ENCODE peak calls at places on chromosome 2, in ten cellular contexts. One of them, this sample, is unnamed.

GRCh38 chr2:156333274-156333950 is 891 bp upstream of the NR4A2 start:
- DNase-seq in stimulated activated CD4-positive, alpha-beta T cell treated with anti-CD3 and anti-CD28 coated beads, Interleukin-4, amount 100 ng/mL, for 1 hour: no peak
- DNase-seq in thoracic aorta: no peak
- DNase-seq in endothelial cell: no peak
- DNase-seq in ELR: no peak
- DNase-seq in GM23338: no peak
- DNase-seq in mesendoderm: no peak
- DNase-seq in activated T-helper 1 cell treated with anti-CD3 and anti-CD28 coated beads, Interleukin-2, amount 50 U/mL, for 16 hours: no peak
- DNase-seq in RCC 7860: no peak
- DNase-seq in HEK293T: no peak
- DNase-seq in this sample: no peak

GRCh38 chr2:181077128-181077709 is 96.8 kb downstream of the UBE2E3 start:
- DNase-seq in activated T-helper 1 cell treated with anti-CD3 and anti-CD28 coated beads, Interleukin-2, amount 50 U/mL, for 16 hours: no peak
- DNase-seq in RCC 7860: peak; percentile 37
- DNase-seq in mesendoderm: peak; percentile 65
- DNase-seq in endothelial cell: no peak
- DNase-seq in ELR: peak; percentile 72
- DNase-seq in GM23338: peak; percentile 68
- DNase-seq in stimulated activated CD4-positive, alpha-beta T cell treated with anti-CD3 and anti-CD28 coated beads, Interleukin-4, amount 100 ng/mL, for 1 hour: no peak
- DNase-seq in HEK293T: peak; percentile 36
- DNase-seq in thoracic aorta: no peak
- DNase-seq in this sample: no peak

GRCh38 chr2:99425022-99425421 is 64.8 kb downstream of the REV1 start:
- DNase-seq in ELR: peak; percentile 82
- DNase-seq in stimulated activated CD4-positive, alpha-beta T cell treated with anti-CD3 and anti-CD28 coated beads, Interleukin-4, amount 100 ng/mL, for 1 hour: no peak
- DNase-seq in thoracic aorta: no peak
- DNase-seq in RCC 7860: no peak
- DNase-seq in activated T-helper 1 cell treated with anti-CD3 and anti-CD28 coated beads, Interleukin-2, amount 50 U/mL, for 16 hours: no peak
- DNase-seq in HEK293T: no peak
- DNase-seq in mesendoderm: no peak
- DNase-seq in endothelial cell: no peak
- DNase-seq in GM23338: no peak
- DNase-seq in this sample: no peak

GRCh38 chr2:20471902-20472559 is 25.2 kb downstream of the RHOB start:
- DNase-seq in ELR: no peak
- DNase-seq in stimulated activated CD4-positive, alpha-beta T cell treated with anti-CD3 and anti-CD28 coated beads, Interleukin-4, amount 100 ng/mL, for 1 hour: no peak
- DNase-seq in mesendoderm: no peak
- DNase-seq in endothelial cell: no peak
- DNase-seq in HEK293T: no peak
- DNase-seq in activated T-helper 1 cell treated with anti-CD3 and anti-CD28 coated beads, Interleukin-2, amount 50 U/mL, for 16 hours: no peak
- DNase-seq in RCC 7860: no peak
- DNase-seq in GM23338: no peak
- DNase-seq in thoracic aorta: no peak
- DNase-seq in this sample: no peak

GRCh38 chr2:71478806-71479205 is 25.4 kb downstream of the DYSF start:
- DNase-seq in thoracic aorta: no peak
- DNase-seq in stimulated activated CD4-positive, alpha-beta T cell treated with anti-CD3 and anti-CD28 coated beads, Interleukin-4, amount 100 ng/mL, for 1 hour: no peak
- DNase-seq in ELR: no peak
- DNase-seq in mesendoderm: no peak
- DNase-seq in HEK293T: no peak
- DNase-seq in GM23338: no peak
- DNase-seq in RCC 7860: no peak
- DNase-seq in endothelial cell: no peak
- DNase-seq in activated T-helper 1 cell treated with anti-CD3 and anti-CD28 coated beads, Interleukin-2, amount 50 U/mL, for 16 hours: no peak
- DNase-seq in this sample: no peak

GRCh38 chr2:200376422-200377142 is 70.1 kb downstream of the SPATS2L start:
- DNase-seq in thoracic aorta: no peak
- DNase-seq in GM23338: no peak
- DNase-seq in stimulated activated CD4-positive, alpha-beta T cell treated with anti-CD3 and anti-CD28 coated beads, Interleukin-4, amount 100 ng/mL, for 1 hour: no peak
- DNase-seq in HEK293T: no peak
- DNase-seq in ELR: no peak
- DNase-seq in mesendoderm: no peak
- DNase-seq in activated T-helper 1 cell treated with anti-CD3 and anti-CD28 coated beads, Interleukin-2, amount 50 U/mL, for 16 hours: no peak
- DNase-seq in RCC 7860: no peak
- DNase-seq in endothelial cell: no peak
- DNase-seq in this sample: no peak

GRCh38 chr2:106159867-106160785 is 34.0 kb downstream of the UXS1 start:
- DNase-seq in mesendoderm: no peak
- DNase-seq in stimulated activated CD4-positive, alpha-beta T cell treated with anti-CD3 and anti-CD28 coated beads, Interleukin-4, amount 100 ng/mL, for 1 hour: peak; percentile 54
- DNase-seq in activated T-helper 1 cell treated with anti-CD3 and anti-CD28 coated beads, Interleukin-2, amount 50 U/mL, for 16 hours: peak; percentile 33
- DNase-seq in HEK293T: no peak
- DNase-seq in GM23338: peak; percentile 34
- DNase-seq in RCC 7860: no peak
- DNase-seq in thoracic aorta: no peak
- DNase-seq in ELR: no peak
- DNase-seq in endothelial cell: no peak
- DNase-seq in this sample: no peak

GRCh38 chr2:157900684-157901083 is 24.6 kb upstream of the ACVR1 start:
- DNase-seq in endothelial cell: no peak
- DNase-seq in ELR: no peak
- DNase-seq in RCC 7860: no peak
- DNase-seq in GM23338: no peak
- DNase-seq in HEK293T: no peak
- DNase-seq in activated T-helper 1 cell treated with anti-CD3 and anti-CD28 coated beads, Interleukin-2, amount 50 U/mL, for 16 hours: no peak
- DNase-seq in thoracic aorta: no peak
- DNase-seq in mesendoderm: no peak
- DNase-seq in stimulated activated CD4-positive, alpha-beta T cell treated with anti-CD3 and anti-CD28 coated beads, Interleukin-4, amount 100 ng/mL, for 1 hour: no peak
- DNase-seq in this sample: no peak

GRCh38 chr2:69499242-69499641 is 62.0 kb upstream of the NFU1 start:
- DNase-seq in mesendoderm: no peak
- DNase-seq in HEK293T: no peak
- DNase-seq in endothelial cell: no peak
- DNase-seq in activated T-helper 1 cell treated with anti-CD3 and anti-CD28 coated beads, Interleukin-2, amount 50 U/mL, for 16 hours: no peak
- DNase-seq in ELR: no peak
- DNase-seq in stimulated activated CD4-positive, alpha-beta T cell treated with anti-CD3 and anti-CD28 coated beads, Interleukin-4, amount 100 ng/mL, for 1 hour: no peak
- DNase-seq in thoracic aorta: no peak
- DNase-seq in GM23338: no peak
- DNase-seq in RCC 7860: no peak
- DNase-seq in this sample: no peak

GRCh38 chr2:217837001-217837491 is 165.7 kb downstream of the TNS1 start:
- DNase-seq in RCC 7860: no peak
- DNase-seq in thoracic aorta: peak; percentile 56
- DNase-seq in mesendoderm: peak; percentile 65
- DNase-seq in ELR: peak; percentile 28
- DNase-seq in endothelial cell: no peak
- DNase-seq in activated T-helper 1 cell treated with anti-CD3 and anti-CD28 coated beads, Interleukin-2, amount 50 U/mL, for 16 hours: no peak
- DNase-seq in GM23338: peak; percentile 74
- DNase-seq in stimulated activated CD4-positive, alpha-beta T cell treated with anti-CD3 and anti-CD28 coated beads, Interleukin-4, amount 100 ng/mL, for 1 hour: no peak
- DNase-seq in HEK293T: no peak
- DNase-seq in this sample: peak; percentile 63

GRCh38 chr2:101446869-101447268 is 28.0 kb downstream of the RFX8 start:
- DNase-seq in endothelial cell: no peak
- DNase-seq in thoracic aorta: no peak
- DNase-seq in GM23338: no peak
- DNase-seq in stimulated activated CD4-positive, alpha-beta T cell treated with anti-CD3 and anti-CD28 coated beads, Interleukin-4, amount 100 ng/mL, for 1 hour: no peak
- DNase-seq in activated T-helper 1 cell treated with anti-CD3 and anti-CD28 coated beads, Interleukin-2, amount 50 U/mL, for 16 hours: no peak
- DNase-seq in HEK293T: no peak
- DNase-seq in mesendoderm: no peak
- DNase-seq in ELR: peak; percentile 99
- DNase-seq in RCC 7860: peak; percentile 97
- DNase-seq in this sample: no peak

GRCh38 chr2:219027511-219028055 is 13.7 kb downstream of the CFAP65 start:
- DNase-seq in mesendoderm: no peak
- DNase-seq in stimulated activated CD4-positive, alpha-beta T cell treated with anti-CD3 and anti-CD28 coated beads, Interleukin-4, amount 100 ng/mL, for 1 hour: no peak
- DNase-seq in activated T-helper 1 cell treated with anti-CD3 and anti-CD28 coated beads, Interleukin-2, amount 50 U/mL, for 16 hours: no peak
- DNase-seq in HEK293T: no peak
- DNase-seq in GM23338: no peak
- DNase-seq in ELR: no peak
- DNase-seq in thoracic aorta: no peak
- DNase-seq in endothelial cell: no peak
- DNase-seq in RCC 7860: no peak
- DNase-seq in this sample: no peak

GRCh38 chr2:240293126-240293864 is 142.2 kb upstream of the GPC1 start:
- DNase-seq in activated T-helper 1 cell treated with anti-CD3 and anti-CD28 coated beads, Interleukin-2, amount 50 U/mL, for 16 hours: no peak
- DNase-seq in thoracic aorta: no peak
- DNase-seq in GM23338: no peak
- DNase-seq in ELR: no peak
- DNase-seq in mesendoderm: no peak
- DNase-seq in stimulated activated CD4-positive, alpha-beta T cell treated with anti-CD3 and anti-CD28 coated beads, Interleukin-4, amount 100 ng/mL, for 1 hour: no peak
- DNase-seq in endothelial cell: no peak
- DNase-seq in RCC 7860: no peak
- DNase-seq in HEK293T: no peak
- DNase-seq in this sample: no peak

GRCh38 chr2:75428627-75429026 is 132.1 kb downstream of the EVA1A start:
- DNase-seq in stimulated activated CD4-positive, alpha-beta T cell treated with anti-CD3 and anti-CD28 coated beads, Interleukin-4, amount 100 ng/mL, for 1 hour: no peak
- DNase-seq in HEK293T: no peak
- DNase-seq in RCC 7860: no peak
- DNase-seq in activated T-helper 1 cell treated with anti-CD3 and anti-CD28 coated beads, Interleukin-2, amount 50 U/mL, for 16 hours: no peak
- DNase-seq in endothelial cell: no peak
- DNase-seq in thoracic aorta: no peak
- DNase-seq in GM23338: no peak
- DNase-seq in ELR: no peak
- DNase-seq in mesendoderm: peak; percentile 33
- DNase-seq in this sample: no peak

GRCh38 chr2:112433932-112434730 is 686 bp upstream of the RGPD8 start:
- DNase-seq in HEK293T: no peak
- DNase-seq in stimulated activated CD4-positive, alpha-beta T cell treated with anti-CD3 and anti-CD28 coated beads, Interleukin-4, amount 100 ng/mL, for 1 hour: no peak
- DNase-seq in GM23338: peak; percentile 44
- DNase-seq in thoracic aorta: no peak
- DNase-seq in ELR: peak; percentile 1
- DNase-seq in endothelial cell: no peak
- DNase-seq in RCC 7860: no peak
- DNase-seq in activated T-helper 1 cell treated with anti-CD3 and anti-CD28 coated beads, Interleukin-2, amount 50 U/mL, for 16 hours: no peak
- DNase-seq in mesendoderm: no peak
- DNase-seq in this sample: peak; percentile 27

GRCh38 chr2:26001743-26002341 is 19.5 kb upstream of the KIF3C start:
- DNase-seq in mesendoderm: no peak
- DNase-seq in HEK293T: no peak
- DNase-seq in endothelial cell: no peak
- DNase-seq in stimulated activated CD4-positive, alpha-beta T cell treated with anti-CD3 and anti-CD28 coated beads, Interleukin-4, amount 100 ng/mL, for 1 hour: no peak
- DNase-seq in ELR: no peak
- DNase-seq in GM23338: no peak
- DNase-seq in activated T-helper 1 cell treated with anti-CD3 and anti-CD28 coated beads, Interleukin-2, amount 50 U/mL, for 16 hours: no peak
- DNase-seq in RCC 7860: no peak
- DNase-seq in thoracic aorta: peak; percentile 47
- DNase-seq in this sample: no peak

GRCh38 chr2:127675335-127676261 is at the start of gene LIMS2:
- DNase-seq in stimulated activated CD4-positive, alpha-beta T cell treated with anti-CD3 and anti-CD28 coated beads, Interleukin-4, amount 100 ng/mL, for 1 hour: no peak
- DNase-seq in GM23338: peak; percentile 77
- DNase-seq in thoracic aorta: no peak
- DNase-seq in mesendoderm: peak; percentile 50
- DNase-seq in HEK293T: peak; percentile 44
- DNase-seq in ELR: peak; percentile 75
- DNase-seq in activated T-helper 1 cell treated with anti-CD3 and anti-CD28 coated beads, Interleukin-2, amount 50 U/mL, for 16 hours: no peak
- DNase-seq in endothelial cell: no peak
- DNase-seq in RCC 7860: no peak
- DNase-seq in this sample: peak; percentile 52

GRCh38 chr2:201978988-201979387 is 54.7 kb upstream of the FZD7 start:
- DNase-seq in stimulated activated CD4-positive, alpha-beta T cell treated with anti-CD3 and anti-CD28 coated beads, Interleukin-4, amount 100 ng/mL, for 1 hour: no peak
- DNase-seq in RCC 7860: no peak
- DNase-seq in mesendoderm: no peak
- DNase-seq in ELR: no peak
- DNase-seq in thoracic aorta: no peak
- DNase-seq in activated T-helper 1 cell treated with anti-CD3 and anti-CD28 coated beads, Interleukin-2, amount 50 U/mL, for 16 hours: no peak
- DNase-seq in GM23338: no peak
- DNase-seq in endothelial cell: no peak
- DNase-seq in HEK293T: no peak
- DNase-seq in this sample: no peak

GRCh38 chr2:37324536-37324785 is 172 bp downstream of the PRKD3 start:
- DNase-seq in HEK293T: no peak
- DNase-seq in endothelial cell: no peak
- DNase-seq in RCC 7860: peak; percentile 50
- DNase-seq in thoracic aorta: peak; percentile 21
- DNase-seq in ELR: no peak
- DNase-seq in GM23338: no peak
- DNase-seq in stimulated activated CD4-positive, alpha-beta T cell treated with anti-CD3 and anti-CD28 coated beads, Interleukin-4, amount 100 ng/mL, for 1 hour: peak; percentile 67
- DNase-seq in mesendoderm: peak; percentile 91
- DNase-seq in activated T-helper 1 cell treated with anti-CD3 and anti-CD28 coated beads, Interleukin-2, amount 50 U/mL, for 16 hours: peak; percentile 62
- DNase-seq in this sample: peak; percentile 77

GRCh38 chr2:226508683-226509082 is 290.9 kb downstream of the IRS1 start:
- DNase-seq in HEK293T: no peak
- DNase-seq in activated T-helper 1 cell treated with anti-CD3 and anti-CD28 coated beads, Interleukin-2, amount 50 U/mL, for 16 hours: no peak
- DNase-seq in GM23338: no peak
- DNase-seq in stimulated activated CD4-positive, alpha-beta T cell treated with anti-CD3 and anti-CD28 coated beads, Interleukin-4, amount 100 ng/mL, for 1 hour: no peak
- DNase-seq in thoracic aorta: no peak
- DNase-seq in endothelial cell: no peak
- DNase-seq in mesendoderm: no peak
- DNase-seq in ELR: no peak
- DNase-seq in RCC 7860: no peak
- DNase-seq in this sample: no peak

GRCh38 chr2:6999161-6999877 is 82.1 kb downstream of the RNF144A start:
- DNase-seq in thoracic aorta: no peak
- DNase-seq in endothelial cell: no peak
- DNase-seq in ELR: no peak
- DNase-seq in RCC 7860: no peak
- DNase-seq in stimulated activated CD4-positive, alpha-beta T cell treated with anti-CD3 and anti-CD28 coated beads, Interleukin-4, amount 100 ng/mL, for 1 hour: no peak
- DNase-seq in activated T-helper 1 cell treated with anti-CD3 and anti-CD28 coated beads, Interleukin-2, amount 50 U/mL, for 16 hours: no peak
- DNase-seq in GM23338: no peak
- DNase-seq in HEK293T: no peak
- DNase-seq in mesendoderm: no peak
- DNase-seq in this sample: no peak

GRCh38 chr2:69061518-69061917 is 48.5 kb downstream of the ANTXR1 start:
- DNase-seq in ELR: no peak
- DNase-seq in GM23338: no peak
- DNase-seq in mesendoderm: no peak
- DNase-seq in HEK293T: no peak
- DNase-seq in activated T-helper 1 cell treated with anti-CD3 and anti-CD28 coated beads, Interleukin-2, amount 50 U/mL, for 16 hours: no peak
- DNase-seq in thoracic aorta: no peak
- DNase-seq in stimulated activated CD4-positive, alpha-beta T cell treated with anti-CD3 and anti-CD28 coated beads, Interleukin-4, amount 100 ng/mL, for 1 hour: no peak
- DNase-seq in endothelial cell: no peak
- DNase-seq in RCC 7860: no peak
- DNase-seq in this sample: no peak

GRCh38 chr2:39252888-39253518 is 9.2 kb upstream of the CDKL4 start:
- DNase-seq in HEK293T: no peak
- DNase-seq in GM23338: no peak
- DNase-seq in activated T-helper 1 cell treated with anti-CD3 and anti-CD28 coated beads, Interleukin-2, amount 50 U/mL, for 16 hours: no peak
- DNase-seq in thoracic aorta: no peak
- DNase-seq in mesendoderm: no peak
- DNase-seq in ELR: no peak
- DNase-seq in RCC 7860: no peak
- DNase-seq in endothelial cell: no peak
- DNase-seq in stimulated activated CD4-positive, alpha-beta T cell treated with anti-CD3 and anti-CD28 coated beads, Interleukin-4, amount 100 ng/mL, for 1 hour: no peak
- DNase-seq in this sample: no peak

GRCh38 chr2:133641942-133642341 is 73.7 kb upstream of the NCKAP5 start:
- DNase-seq in GM23338: no peak
- DNase-seq in thoracic aorta: no peak
- DNase-seq in mesendoderm: no peak
- DNase-seq in RCC 7860: no peak
- DNase-seq in ELR: no peak
- DNase-seq in activated T-helper 1 cell treated with anti-CD3 and anti-CD28 coated beads, Interleukin-2, amount 50 U/mL, for 16 hours: no peak
- DNase-seq in endothelial cell: no peak
- DNase-seq in stimulated activated CD4-positive, alpha-beta T cell treated with anti-CD3 and anti-CD28 coated beads, Interleukin-4, amount 100 ng/mL, for 1 hour: no peak
- DNase-seq in HEK293T: no peak
- DNase-seq in this sample: no peak

GRCh38 chr2:36403675-36404230 is 48.2 kb downstream of the CRIM1 start:
- DNase-seq in mesendoderm: peak; percentile 85
- DNase-seq in thoracic aorta: no peak
- DNase-seq in stimulated activated CD4-positive, alpha-beta T cell treated with anti-CD3 and anti-CD28 coated beads, Interleukin-4, amount 100 ng/mL, for 1 hour: no peak
- DNase-seq in HEK293T: no peak
- DNase-seq in activated T-helper 1 cell treated with anti-CD3 and anti-CD28 coated beads, Interleukin-2, amount 50 U/mL, for 16 hours: no peak
- DNase-seq in ELR: peak; percentile 94
- DNase-seq in RCC 7860: peak; percentile 100
- DNase-seq in endothelial cell: no peak
- DNase-seq in GM23338: no peak
- DNase-seq in this sample: no peak

GRCh38 chr2:40243581-40243980 is 208.3 kb downstream of the SLC8A1 start:
- DNase-seq in activated T-helper 1 cell treated with anti-CD3 and anti-CD28 coated beads, Interleukin-2, amount 50 U/mL, for 16 hours: no peak
- DNase-seq in stimulated activated CD4-positive, alpha-beta T cell treated with anti-CD3 and anti-CD28 coated beads, Interleukin-4, amount 100 ng/mL, for 1 hour: no peak
- DNase-seq in HEK293T: no peak
- DNase-seq in endothelial cell: no peak
- DNase-seq in GM23338: no peak
- DNase-seq in thoracic aorta: no peak
- DNase-seq in ELR: peak; percentile 44
- DNase-seq in mesendoderm: no peak
- DNase-seq in RCC 7860: no peak
- DNase-seq in this sample: no peak